ENCODE peak calls at places on chromosomes 16 and 17, in four cellular contexts. One of them, this sample, is unnamed.

GRCh38 chr17:56230660-56231059 is 77.4 kb downstream of the ANKFN1 start:
- DNase-seq in osteocyte: no peak
- DNase-seq in GM13977: no peak
- DNase-seq in nephron progenitor cell: no peak
- DNase-seq in this sample: peak

GRCh38 chr17:39096435-39097158 is 54.8 kb downstream of the PLXDC1 start:
- DNase-seq in GM13977: no peak
- DNase-seq in osteocyte: no peak
- DNase-seq in nephron progenitor cell: no peak
- DNase-seq in this sample: no peak

GRCh38 chr17:78111012-78111726 is 17.4 kb downstream of the TMC6 start:
- DNase-seq in nephron progenitor cell: no peak
- DNase-seq in osteocyte: no peak
- DNase-seq in GM13977: no peak
- DNase-seq in this sample: no peak

GRCh38 chr16:71923941-71924690 is 28.8 kb downstream of the IST1 start:
- DNase-seq in nephron progenitor cell: no peak
- DNase-seq in GM13977: no peak
- DNase-seq in osteocyte: no peak
- DNase-seq in this sample: no peak

GRCh38 chr17:61338000-61338864 is 61.4 kb upstream of the TBX2 start:
- DNase-seq in nephron progenitor cell: no peak
- DNase-seq in GM13977: no peak
- DNase-seq in osteocyte: no peak
- DNase-seq in this sample: peak

GRCh38 chr16:59543641-59544040 is 809.5 kb upstream of the GOT2 start:
- DNase-seq in GM13977: no peak
- DNase-seq in nephron progenitor cell: no peak
- DNase-seq in osteocyte: no peak
- DNase-seq in this sample: peak

GRCh38 chr16:85187002-85187401 is 74.7 kb upstream of the CIBAR2 start:
- DNase-seq in nephron progenitor cell: no peak
- DNase-seq in GM13977: no peak
- DNase-seq in osteocyte: no peak
- DNase-seq in this sample: no peak

GRCh38 chr17:44272321-44272951 is 4.5 kb upstream of the SLC4A1 start:
- DNase-seq in nephron progenitor cell: no peak
- DNase-seq in GM13977: no peak
- DNase-seq in osteocyte: no peak
- DNase-seq in this sample: no peak

GRCh38 chr16:31211960-31212359 is 2.0 kb upstream of the TRIM72 start:
- DNase-seq in osteocyte: no peak
- DNase-seq in GM13977: no peak
- DNase-seq in nephron progenitor cell: no peak
- DNase-seq in this sample: no peak

GRCh38 chr17:71632328-71632727 is 488.5 kb upstream of the SOX9 start:
- DNase-seq in GM13977: no peak
- DNase-seq in osteocyte: no peak
- DNase-seq in nephron progenitor cell: no peak
- DNase-seq in this sample: no peak

GRCh38 chr17:19365833-19366636 is 3.5 kb upstream of the B9D1 start:
- DNase-seq in nephron progenitor cell: no peak
- DNase-seq in osteocyte: no peak
- DNase-seq in GM13977: no peak
- DNase-seq in this sample: no peak

GRCh38 chr16:2592786-2593185 is 55.0 kb downstream of the PDPK1 start:
- DNase-seq in nephron progenitor cell: no peak
- DNase-seq in GM13977: no peak
- DNase-seq in osteocyte: no peak
- DNase-seq in this sample: no peak

GRCh38 chr17:31750578-31750977 is 108.5 kb downstream of the COPRS start:
- DNase-seq in GM13977: no peak
- DNase-seq in osteocyte: no peak
- DNase-seq in nephron progenitor cell: no peak
- DNase-seq in this sample: no peak

GRCh38 chr17:31758646-31759045 is 100.4 kb downstream of the COPRS start:
- DNase-seq in GM13977: no peak
- DNase-seq in nephron progenitor cell: no peak
- DNase-seq in osteocyte: no peak
- DNase-seq in this sample: no peak

GRCh38 chr17:31752570-31752969 is 106.5 kb downstream of the COPRS start:
- DNase-seq in GM13977: no peak
- DNase-seq in nephron progenitor cell: no peak
- DNase-seq in osteocyte: no peak
- DNase-seq in this sample: no peak

GRCh38 chr17:31753011-31753410 is 106.0 kb downstream of the COPRS start:
- DNase-seq in nephron progenitor cell: no peak
- DNase-seq in GM13977: no peak
- DNase-seq in osteocyte: no peak
- DNase-seq in this sample: no peak

DNA sequence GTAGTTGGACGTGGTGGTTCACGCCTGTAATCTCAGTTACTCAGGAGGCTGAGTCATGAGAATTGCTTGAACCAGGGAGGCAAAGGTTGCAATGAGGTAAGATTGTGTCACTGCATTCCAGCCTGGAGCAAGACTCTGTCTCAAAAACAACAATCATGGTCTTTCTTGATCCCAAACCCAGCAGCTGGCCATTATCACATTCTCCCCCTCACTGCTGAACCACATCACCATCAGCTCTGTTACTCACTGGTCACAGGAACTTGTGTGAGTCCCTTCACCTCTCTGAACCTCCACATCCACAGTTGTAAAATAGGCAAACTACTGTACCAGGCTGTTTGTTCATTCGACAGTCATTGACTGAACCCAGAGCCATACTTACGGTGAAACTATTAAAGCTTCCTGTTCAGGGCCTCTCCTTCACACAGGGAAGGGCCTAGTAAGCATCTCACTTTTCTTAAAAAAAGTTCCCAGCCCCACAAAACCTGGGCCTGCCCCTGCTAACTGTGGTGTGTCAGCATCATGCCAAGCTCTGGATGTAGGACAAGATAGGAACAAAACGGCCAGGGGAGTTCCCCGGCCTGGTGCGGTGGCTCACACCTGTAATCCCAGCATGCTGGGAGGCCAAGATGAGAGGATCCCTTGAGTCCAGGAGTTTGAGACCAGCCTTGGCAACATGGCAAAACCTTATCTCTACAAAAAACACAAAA is 104.7 kb downstream of the COPRS start:
- DNase-seq in nephron progenitor cell: no peak
- DNase-seq in osteocyte: no peak
- DNase-seq in GM13977: no peak
- DNase-seq in this sample: no peak
- TF ChIP-seq CTCF in nephron progenitor cell: no peak
- TF ChIP-seq CTCF in osteocyte: no peak
- TF ChIP-seq CTCF in GM13977: no peak
- TF ChIP-seq CTCF in this sample: no peak

GRCh38 chr17:41664587-41665565 is 23.8 kb upstream of the EIF1 start:
- DNase-seq in osteocyte: no peak
- DNase-seq in GM13977: no peak
- DNase-seq in nephron progenitor cell: no peak
- DNase-seq in this sample: no peak

GRCh38 chr17:41666336-41666680 is 22.4 kb upstream of the EIF1 start:
- DNase-seq in GM13977: peak
- DNase-seq in nephron progenitor cell: no peak
- DNase-seq in osteocyte: no peak
- DNase-seq in this sample: no peak

GRCh38 chr17:41665566-41666335 is 22.9 kb upstream of the EIF1 start:
- DNase-seq in GM13977: peak
- DNase-seq in nephron progenitor cell: peak
- DNase-seq in osteocyte: peak
- DNase-seq in this sample: no peak

GRCh38 chr17:41667280-41668008 is 21.2 kb upstream of the EIF1 start:
- DNase-seq in osteocyte: no peak
- DNase-seq in nephron progenitor cell: no peak
- DNase-seq in GM13977: peak
- DNase-seq in this sample: no peak

DNA sequence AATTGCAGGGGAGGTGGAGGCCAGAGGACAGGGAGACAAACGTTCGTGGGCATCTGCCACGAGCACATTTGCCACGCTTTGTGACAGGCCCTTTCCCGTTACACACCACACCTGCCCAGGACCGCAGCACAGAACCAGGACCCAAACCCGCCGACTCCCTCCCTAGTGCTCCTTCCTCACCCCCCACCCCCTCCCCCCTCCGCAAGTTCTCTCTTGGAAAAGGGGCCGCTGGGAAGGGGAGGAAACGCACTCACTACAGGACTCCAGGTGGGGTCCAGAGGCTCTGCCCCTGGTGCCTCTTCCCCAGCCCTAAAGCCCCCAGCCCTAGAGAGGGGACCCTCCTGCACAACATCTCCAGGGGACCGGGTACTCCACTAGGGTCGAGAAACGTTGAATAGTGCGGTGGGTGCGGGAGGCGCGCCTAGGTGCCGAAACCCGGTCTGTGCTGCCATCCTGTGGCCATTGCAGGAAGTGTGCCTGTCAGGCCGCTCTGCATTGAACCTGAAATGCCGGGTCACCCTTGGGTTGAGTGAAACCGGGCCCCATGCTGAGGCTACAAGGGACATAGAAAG is 21.9 kb upstream of the EIF1 start:
- DNase-seq in nephron progenitor cell: peak
- DNase-seq in osteocyte: peak
- DNase-seq in GM13977: peak
- DNase-seq in this sample: no peak
- TF ChIP-seq CTCF in nephron progenitor cell: peak
- TF ChIP-seq CTCF in osteocyte: peak
- TF ChIP-seq CTCF in GM13977: peak
- TF ChIP-seq CTCF in this sample: peak

GRCh38 chr17:13909901-13910519 is 159.3 kb upstream of the COX10 start:
- DNase-seq in osteocyte: no peak
- DNase-seq in GM13977: no peak
- DNase-seq in nephron progenitor cell: no peak
- DNase-seq in this sample: no peak
- TF ChIP-seq CTCF in osteocyte: no peak
- TF ChIP-seq CTCF in GM13977: no peak
- TF ChIP-seq CTCF in nephron progenitor cell: no peak
- TF ChIP-seq CTCF in this sample: no peak

GRCh38 chr17:76671123-76671911 is 27.8 kb upstream of the ST6GALNAC1 start:
- DNase-seq in osteocyte: peak
- DNase-seq in GM13977: peak
- DNase-seq in nephron progenitor cell: peak
- DNase-seq in this sample: peak
- TF ChIP-seq CTCF in osteocyte: no peak
- TF ChIP-seq CTCF in GM13977: no peak
- TF ChIP-seq CTCF in nephron progenitor cell: no peak
- TF ChIP-seq CTCF in this sample: no peak

DNA sequence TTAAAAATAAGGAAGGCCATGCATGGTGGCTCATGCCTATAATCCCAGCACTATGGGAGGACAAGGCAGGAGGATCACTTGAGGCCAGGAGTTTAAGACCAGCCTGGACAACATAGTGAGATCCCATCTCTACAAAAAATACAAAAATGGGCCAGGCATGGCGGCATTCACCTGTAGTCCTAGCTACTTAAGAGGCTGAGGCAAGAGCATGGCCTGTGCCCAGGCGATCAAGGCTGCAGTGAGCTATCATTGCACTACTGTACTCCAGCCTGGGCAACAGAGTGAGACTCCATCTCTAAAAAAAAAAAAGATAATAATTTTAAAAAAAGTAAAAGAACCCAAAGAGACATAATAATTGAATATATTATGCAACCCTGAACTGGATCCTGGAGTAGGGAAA is 83.6 kb upstream of the ZNF423 start:
- DNase-seq in GM13977: no peak
- DNase-seq in nephron progenitor cell: no peak
- DNase-seq in osteocyte: no peak
- DNase-seq in this sample: no peak
- TF ChIP-seq CTCF in GM13977: no peak
- TF ChIP-seq CTCF in nephron progenitor cell: no peak
- TF ChIP-seq CTCF in osteocyte: no peak
- TF ChIP-seq CTCF in this sample: no peak

DNA sequence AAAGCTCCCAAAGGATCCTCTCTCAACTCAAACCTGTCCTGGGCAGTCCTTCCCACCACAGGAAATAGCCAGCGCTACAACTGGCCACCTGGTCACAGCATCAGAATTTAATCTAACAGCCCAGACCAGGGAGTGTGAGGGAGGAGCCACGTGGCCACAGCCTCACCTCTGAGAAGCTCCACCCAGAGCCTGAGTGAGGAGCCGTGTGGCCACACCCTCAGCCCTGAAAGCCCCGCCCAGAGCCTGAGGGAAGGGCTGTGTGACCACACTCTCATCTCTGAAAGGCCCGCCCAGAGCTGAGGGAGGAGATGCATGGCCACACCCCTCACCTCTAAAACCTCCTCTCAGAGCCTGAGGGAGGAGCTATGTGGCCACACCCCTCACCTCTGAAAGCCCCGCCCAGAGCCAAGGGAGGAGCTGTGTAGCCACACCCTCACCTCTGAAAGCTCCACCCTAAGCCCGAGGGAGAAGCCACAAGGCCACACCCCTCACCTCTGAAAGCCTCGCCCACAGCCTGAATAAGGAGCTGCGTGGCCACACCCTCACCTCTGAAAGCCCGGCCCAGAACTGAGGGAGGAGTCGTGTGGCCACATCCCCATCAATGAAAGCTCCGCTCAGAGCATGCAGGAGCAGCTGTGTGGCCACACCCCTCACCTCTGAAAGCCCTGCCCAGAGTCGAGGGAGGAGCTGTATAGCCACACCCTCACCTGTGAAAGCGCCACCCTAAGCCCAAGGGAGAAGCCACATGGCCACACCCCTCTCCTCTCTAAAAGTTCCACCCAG is 28.6 kb downstream of the SLC38A8 start:
- DNase-seq in nephron progenitor cell: peak
- DNase-seq in osteocyte: no peak
- DNase-seq in GM13977: peak
- DNase-seq in this sample: no peak
- TF ChIP-seq CTCF in nephron progenitor cell: no peak
- TF ChIP-seq CTCF in osteocyte: no peak
- TF ChIP-seq CTCF in GM13977: no peak
- TF ChIP-seq CTCF in this sample: no peak

GRCh38 chr16:57800213-57801097 is 1.8 kb downstream of the KIFC3 start:
- DNase-seq in GM13977: no peak
- DNase-seq in osteocyte: no peak
- DNase-seq in nephron progenitor cell: no peak
- DNase-seq in this sample: no peak

GRCh38 chr16:57801098-57801855 is 1.0 kb downstream of the KIFC3 start:
- DNase-seq in nephron progenitor cell: no peak
- DNase-seq in GM13977: peak
- DNase-seq in osteocyte: no peak
- DNase-seq in this sample: no peak

GRCh38 chr16:57803413-57803990 is 1.2 kb upstream of the KIFC3 start:
- DNase-seq in osteocyte: no peak
- DNase-seq in nephron progenitor cell: no peak
- DNase-seq in GM13977: no peak
- DNase-seq in this sample: no peak

GRCh38 chr16:57802635-57803412 is 533 bp upstream of the KIFC3 start:
- DNase-seq in GM13977: no peak
- DNase-seq in osteocyte: no peak
- DNase-seq in nephron progenitor cell: peak
- DNase-seq in this sample: no peak

GRCh38 chr16:57801856-57802634 is at the start of gene KIFC3:
- DNase-seq in GM13977: peak
- DNase-seq in nephron progenitor cell: peak
- DNase-seq in osteocyte: peak
- DNase-seq in this sample: no peak
- TF ChIP-seq CTCF in GM13977: peak
- TF ChIP-seq CTCF in nephron progenitor cell: no peak
- TF ChIP-seq CTCF in osteocyte: peak
- TF ChIP-seq CTCF in this sample: no peak

This sample was measured in AG09319.